ENCODE peak calls at places on chromosomes 13 and 19, in five cellular contexts. C, R, X, J and T are unnamed samples.

GRCh38 chr13:104106705-104107393 is 1040.6 kb upstream of the SLC10A2 start:
- DNase-seq in C (no peak), R (no peak), X (no peak), J (no peak), T (peak; percentile 89)

GRCh38 chr13:99477493-99477892 is 23.8 kb upstream of the TM9SF2 start:
- DNase-seq in C (no peak), R (no peak), X (no peak), J (no peak), T (no peak)

GRCh38 chr13:66886248-66886647 is 343.9 kb downstream of the PCDH9 start:
- DNase-seq in C (no peak), R (no peak), X (no peak), J (no peak), T (no peak)

GRCh38 chr19:49151339-49152217 is 3.6 kb downstream of the HRC start:
- DNase-seq in C (peak; percentile 78), R (peak; percentile 98), X (no peak), J (peak; percentile 93), T (peak; percentile 87)

GRCh38 chr19:23943411-23943810 is 28.7 kb downstream of the ZNF726 start:
- DNase-seq in C (no peak), R (no peak), X (no peak), J (no peak), T (no peak)

GRCh38 chr19:29724741-29725140 is 9.7 kb upstream of the C19orf12 start:
- DNase-seq in C (no peak), R (no peak), X (no peak), J (no peak), T (no peak)

GRCh38 chr13:43848250-43848649 is 31.3 kb downstream of the CCDC122 start:
- DNase-seq in C (no peak), R (no peak), X (no peak), J (no peak), T (peak; percentile 66)

GRCh38 chr19:33192010-33192409 is 2.1 kb upstream of the LRP3 start:
- DNase-seq in C (peak; percentile 57), R (no peak), X (no peak), J (peak; percentile 6), T (no peak)

GRCh38 chr13:112873851-112874750 is 94.9 kb upstream of the MCF2L start:
- DNase-seq in C (peak; percentile 82), R (peak; percentile 70), X (no peak), J (peak; percentile 88), T (peak; percentile 34)

GRCh38 chr19:41027273-41027967 is 36.3 kb downstream of the CYP2B6 start:
- DNase-seq in C (no peak), R (no peak), X (no peak), J (no peak), T (no peak)

GRCh38 chr19:8334458-8335342 is 8.4 kb downstream of the KANK3 start:
- DNase-seq in C (no peak), R (peak; percentile 59), X (no peak), J (peak; percentile 56), T (peak; percentile 80)
- H3K4me3 ChIP-seq in C (peak overlapping the region; percentile 20), R (peak overlapping the region; percentile 29), X (no peak overlapping the region), J (peak overlapping the region; percentile 54), T (peak overlapping the region; percentile 38)

DNA sequence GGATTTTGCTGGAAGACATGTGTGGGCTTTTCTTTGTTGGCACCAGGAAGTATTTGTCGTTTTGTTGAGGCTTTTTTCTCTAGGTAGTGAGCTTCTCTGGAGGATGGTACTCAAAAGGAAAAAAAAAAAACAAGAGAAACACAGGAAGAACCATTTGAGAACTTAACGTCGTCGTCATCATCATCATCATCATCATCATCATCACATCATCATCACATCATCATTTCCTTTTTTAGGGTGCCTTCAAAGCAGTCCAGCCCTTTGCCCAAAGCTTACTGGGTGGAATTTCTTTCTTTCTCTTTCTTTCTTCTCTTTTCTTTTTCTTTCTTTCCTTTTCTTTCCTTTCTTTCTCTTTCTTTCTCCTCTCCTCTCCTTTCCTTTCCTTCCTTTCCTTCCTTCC is 2.2 kb upstream of the AMER2 start:
- DNase-seq in C (no peak), R (no peak), X (no peak), J (no peak), T (no peak)
- H3K27me3 ChIP-seq in C (peaks cover 55% of the 10 kb centered on the region), R (peaks cover 37% of the 10 kb centered on the region), X (peaks cover 11% of the 10 kb centered on the region), J (peaks cover 53% of the 10 kb centered on the region), T (peaks cover 31% of the 10 kb centered on the region)

DNA sequence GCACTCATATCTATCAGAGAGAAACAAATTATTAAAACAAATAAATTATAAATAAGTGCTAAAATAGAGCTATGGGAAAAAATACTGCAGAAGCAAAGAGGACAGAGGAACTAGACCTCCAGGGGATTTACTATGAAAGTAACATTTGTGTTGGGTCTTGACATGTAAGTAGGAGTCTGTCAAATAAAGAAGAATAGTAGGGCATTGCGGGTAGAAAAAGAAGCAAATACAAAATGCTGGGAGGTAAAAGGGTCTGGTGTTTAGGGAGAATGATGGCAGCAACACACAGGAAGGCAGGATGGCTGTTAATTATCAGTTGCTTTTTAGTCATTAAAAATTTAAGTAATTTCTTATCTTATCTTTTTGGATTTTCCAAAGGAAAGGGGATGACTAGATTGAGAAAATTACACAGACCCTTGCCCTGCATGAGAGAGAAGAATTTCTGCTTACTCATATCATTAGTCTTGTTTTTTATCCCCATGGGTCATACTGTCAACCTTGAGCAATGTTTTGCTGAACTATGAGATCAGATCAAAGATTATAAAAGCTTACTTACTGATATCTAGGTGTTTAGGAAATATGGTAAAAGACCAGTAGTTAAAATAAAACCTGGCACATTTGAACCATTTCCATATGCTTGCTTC is 472.7 kb downstream of the DIAPH3 start:
- DNase-seq in C (no peak), R (no peak), X (no peak), J (no peak), T (no peak)
- H3K4me3 ChIP-seq in C (no peak overlapping the region), R (no peak overlapping the region), X (no peak overlapping the region), J (no peak overlapping the region), T (no peak overlapping the region)

GRCh38 chr13:76973920-76974617 is 17.8 kb upstream of the CLN5 start:
- DNase-seq in C (no peak), R (no peak), X (no peak), J (no peak), T (no peak)
- H3K27me3 ChIP-seq in C (no peaks in the 10 kb centered on the region), R (no peaks in the 10 kb centered on the region), X (no peaks in the 10 kb centered on the region), J (no peaks in the 10 kb centered on the region), T (peaks cover 2% of the 10 kb centered on the region)

GRCh38 chr13:27822873-27823311 is 30.6 kb downstream of the GSX1 start:
- DNase-seq in C (no peak), R (no peak), X (no peak), J (no peak), T (no peak)
- H3K4me3 ChIP-seq in C (no peak overlapping the region), R (no peak overlapping the region), X (no peak overlapping the region), J (no peak overlapping the region), T (no peak overlapping the region)

DNA sequence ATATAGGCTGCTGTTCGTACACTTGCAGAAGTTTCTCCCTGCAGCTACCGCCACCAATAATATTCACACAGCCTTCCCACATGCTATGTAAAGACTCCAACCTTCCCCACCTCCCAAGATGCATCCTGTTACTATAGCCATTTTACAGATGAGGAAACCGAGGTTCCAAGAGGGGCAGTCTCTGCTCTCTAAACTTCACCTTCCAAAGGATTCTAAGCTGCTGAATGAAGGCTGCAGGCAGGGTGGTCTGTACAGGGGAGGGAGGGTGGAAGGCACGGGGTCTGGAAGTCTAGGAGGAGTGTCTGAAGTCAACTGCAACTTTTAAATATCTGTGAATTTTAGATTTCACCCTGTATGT is 1.9 kb upstream of the NFIC start:
- DNase-seq in C (no peak), R (no peak), X (no peak), J (no peak), T (no peak)
- H3K27me3 ChIP-seq in C (no peaks in the 10 kb centered on the region), R (no peaks in the 10 kb centered on the region), X (no peaks in the 10 kb centered on the region), J (no peaks in the 10 kb centered on the region), T (no peaks in the 10 kb centered on the region)

DNA sequence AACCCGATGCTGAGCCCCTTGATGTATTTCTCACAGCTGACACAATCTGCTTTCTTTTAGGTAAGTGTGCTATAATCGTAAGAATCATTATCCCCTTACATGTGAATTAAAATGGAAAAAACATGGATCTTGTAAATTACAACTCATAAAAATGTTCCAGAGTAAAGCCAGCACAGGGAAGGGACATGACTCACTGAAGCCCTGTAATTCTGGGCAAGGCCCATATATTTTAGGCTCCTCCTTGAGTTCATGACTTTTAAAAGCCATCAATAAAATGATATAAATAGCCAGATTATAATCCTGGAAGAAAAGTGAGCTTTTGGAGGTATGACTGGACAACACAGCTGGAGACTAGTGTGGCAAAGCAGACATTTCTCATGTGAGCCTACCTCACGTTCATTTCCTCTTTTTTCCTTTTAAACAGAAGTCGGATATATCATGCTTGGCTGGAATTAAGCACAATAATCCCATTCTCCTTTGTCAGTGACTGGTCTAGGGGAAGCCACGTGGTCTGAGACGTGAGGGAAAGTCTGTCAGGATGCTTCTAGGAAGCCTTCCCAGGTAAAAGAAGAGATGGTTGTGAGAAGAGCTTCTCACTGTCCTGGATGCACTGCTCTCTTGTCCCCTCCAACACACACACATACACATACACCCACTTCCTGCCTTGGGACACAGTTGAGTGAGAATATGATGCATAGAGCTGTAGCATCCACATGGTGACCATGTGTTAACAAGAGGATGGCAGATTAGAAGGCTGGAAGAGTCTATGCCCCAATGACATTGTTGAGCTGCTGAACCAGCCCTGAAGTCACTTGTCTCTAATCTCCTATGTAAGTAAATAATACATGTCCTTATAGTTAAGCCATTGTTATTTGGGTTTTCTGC is 165.4 kb downstream of the RGCC start:
- DNase-seq in C (no peak), R (no peak), X (no peak), J (no peak), T (no peak)
- H3K4me3 ChIP-seq in C (no peak overlapping the region), R (no peak overlapping the region), X (no peak overlapping the region), J (no peak overlapping the region), T (no peak overlapping the region)

DNA sequence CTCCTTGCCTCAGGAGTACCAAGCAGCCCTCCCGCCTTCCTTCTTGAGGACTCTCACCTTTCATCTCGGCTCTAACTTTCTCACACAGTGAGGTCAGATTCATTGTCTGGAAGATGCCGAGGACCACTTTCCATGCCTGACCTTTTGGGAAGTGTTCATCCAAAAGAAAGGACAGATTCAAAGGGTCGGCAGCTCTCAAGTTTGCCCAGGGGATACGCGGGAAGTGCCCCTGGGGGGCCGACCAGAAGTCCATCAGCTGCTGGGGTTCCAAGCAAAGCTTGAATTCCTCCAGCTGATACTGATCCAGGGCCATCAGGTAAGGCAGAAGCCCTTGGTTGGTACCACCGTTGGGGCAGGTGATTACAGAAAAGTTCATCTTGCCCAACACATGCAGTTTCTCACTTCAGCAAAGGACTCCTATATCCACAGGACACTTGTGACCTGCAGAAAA is at the start of gene NLRP13:
- DNase-seq in C (no peak), R (no peak), X (no peak), J (no peak), T (no peak)
- H3K27me3 ChIP-seq in C (no peaks in the 10 kb centered on the region), R (no peaks in the 10 kb centered on the region), X (no peaks in the 10 kb centered on the region), J (no peaks in the 10 kb centered on the region), T (no peaks in the 10 kb centered on the region)

DNA sequence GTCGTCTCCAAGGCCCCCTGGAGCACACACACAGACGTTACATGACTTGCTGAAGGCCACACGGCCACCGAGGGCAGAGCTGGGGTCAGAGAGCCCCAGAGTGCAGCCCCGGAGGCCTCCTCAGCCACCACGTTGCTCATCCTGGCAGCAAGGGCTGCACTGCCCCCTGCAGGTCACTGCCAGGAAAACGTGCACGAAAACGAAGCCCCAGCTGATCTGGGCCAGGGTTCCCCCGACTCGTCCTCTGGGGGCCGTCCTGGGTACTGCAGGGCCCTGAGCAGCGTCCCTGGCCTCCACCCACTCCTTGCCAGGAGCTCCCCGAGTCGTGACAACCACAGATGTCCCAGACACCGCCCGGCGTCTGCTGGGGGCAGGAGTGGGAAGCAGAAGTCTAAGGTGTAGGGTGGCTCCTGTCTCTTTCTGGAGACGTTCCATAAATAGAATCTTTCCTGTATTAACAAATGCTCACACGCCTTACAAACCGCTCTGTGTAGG is 3.4 kb downstream of the TPGS1 start:
- DNase-seq in C (no peak), R (peak; percentile 88), X (peak; percentile 82), J (peak; percentile 89), T (peak; percentile 59)
- H3K4me3 ChIP-seq in C (no peak overlapping the region), R (no peak overlapping the region), X (peak overlapping the region; percentile 38), J (peak overlapping the region; percentile 27), T (no peak overlapping the region)